ENCODE peak calls at places on chromosomes 16 and 17, in seven cellular contexts. L is neuronal stem cell, D is IMR-90, W is mesendoderm, K is H1, F is mesenchymal stem cell, O is trophoblast cell. P is an unnamed sample.

GRCh38 chr17:77579717-77580116 is 378.8 kb upstream of the TNRC6C start:
- DNase-seq in L (no peak), D (no peak), W (no peak), K (no peak), F (no peak), O (peak; percentile 33), P (no peak)

GRCh38 chr16:28136751-28137434 is 73.4 kb upstream of the GSG1L start:
- DNase-seq in L (no peak), D (no peak), W (peak; percentile 18), K (no peak), F (no peak), O (no peak), P (no peak)

GRCh38 chr17:66281671-66282369 is 20.6 kb upstream of the PRKCA start:
- DNase-seq in L (no peak), D (no peak), W (no peak), K (no peak), F (no peak), O (no peak), P (no peak)

GRCh38 chr17:55273579-55274370 is 9.0 kb downstream of the HLF start:
- DNase-seq in L (no peak), D (no peak), W (no peak), K (no peak), F (no peak), O (no peak), P (no peak)

GRCh38 chr17:71111460-71111859 is 942.1 kb downstream of the KCNJ2 start:
- DNase-seq in L (no peak), D (no peak), W (no peak), K (no peak), F (no peak), O (no peak), P (no peak)

GRCh38 chr17:74147966-74148365 is 55.5 kb upstream of the RPL38 start:
- DNase-seq in L (no peak), D (no peak), W (no peak), K (no peak), F (no peak), O (no peak), P (peak; percentile 23)

GRCh38 chr16:66525396-66526180 is 24.3 kb downstream of the TK2 start:
- DNase-seq in L (no peak), D (no peak), W (no peak), K (no peak), F (peak; percentile 37), O (peak; percentile 94), P (no peak)

GRCh38 chr16:86061318-86061695 is 162.3 kb downstream of the IRF8 start:
- DNase-seq in L (no peak), D (no peak), W (no peak), K (no peak), F (no peak), O (no peak), P (no peak)

GRCh38 chr17:70668938-70669778 is 499.8 kb downstream of the KCNJ2 start:
- DNase-seq in L (no peak), D (no peak), W (no peak), K (no peak), F (no peak), O (no peak), P (no peak)

GRCh38 chr16:13376174-13376573 is 474.8 kb downstream of the SHISA9 start:
- DNase-seq in L (no peak), D (no peak), W (no peak), K (no peak), F (no peak), O (no peak), P (no peak)

GRCh38 chr16:9647981-9648701 is 534.1 kb downstream of the GRIN2A start:
- DNase-seq in L (peak; percentile 21), D (no peak), W (peak; percentile 58), K (peak; percentile 50), F (no peak), O (peak; percentile 73), P (no peak)

GRCh38 chr16:15403392-15403995 is 7.9 kb downstream of the MPV17L start:
- DNase-seq in L (no peak), D (no peak), W (peak; percentile 51), K (no peak), F (peak; percentile 27), O (no peak), P (no peak)

GRCh38 chr16:58299757-58300349 is 5.0 kb upstream of the PRSS54 start:
- DNase-seq in L (no peak), D (peak; percentile 5), W (peak; percentile 72), K (peak; percentile 69), F (no peak), O (peak; percentile 70), P (peak; percentile 70)

GRCh38 chr17:731943-732787 is at the start of gene TLCD3A:
- DNase-seq in L (no peak), D (peak; percentile 55), W (peak; percentile 54), K (peak; percentile 74), F (peak; percentile 73), O (peak; percentile 64), P (peak; percentile 67)

GRCh38 chr16:29978564-29979270 is 5.0 kb downstream of the TAOK2 start:
- DNase-seq in L (no peak), D (no peak), W (no peak), K (no peak), F (no peak), O (no peak), P (no peak)

GRCh38 chr17:48368352-48368751 is 61.7 kb downstream of the SKAP1 start:
- DNase-seq in L (no peak), D (no peak), W (no peak), K (no peak), F (no peak), O (no peak), P (no peak)

GRCh38 chr17:17018612-17019429 is 23.4 kb upstream of the MPRIP start:
- DNase-seq in L (no peak), D (no peak), W (no peak), K (no peak), F (no peak), O (peak; percentile 99), P (peak; percentile 36)

GRCh38 chr16:57389087-57389468 is 15.5 kb upstream of the CCL17 start:
- DNase-seq in L (no peak), D (no peak), W (no peak), K (no peak), F (no peak), O (no peak), P (no peak)

GRCh38 chr17:50447870-50448573 is 20.7 kb downstream of the CHAD start:
- DNase-seq in L (no peak), D (no peak), W (no peak), K (no peak), F (no peak), O (no peak), P (no peak)

GRCh38 chr16:4404247-4404966 is 12.0 kb downstream of the CORO7 start:
- DNase-seq in L (no peak), D (no peak), W (peak; percentile 89), K (peak; percentile 93), F (peak; percentile 65), O (peak; percentile 81), P (peak; percentile 93)

GRCh38 chr17:7389924-7390910 is 4.1 kb downstream of the PLSCR3 start:
- DNase-seq in L (no peak), D (no peak), W (no peak), K (no peak), F (no peak), O (no peak), P (peak; percentile 46)

DNA sequence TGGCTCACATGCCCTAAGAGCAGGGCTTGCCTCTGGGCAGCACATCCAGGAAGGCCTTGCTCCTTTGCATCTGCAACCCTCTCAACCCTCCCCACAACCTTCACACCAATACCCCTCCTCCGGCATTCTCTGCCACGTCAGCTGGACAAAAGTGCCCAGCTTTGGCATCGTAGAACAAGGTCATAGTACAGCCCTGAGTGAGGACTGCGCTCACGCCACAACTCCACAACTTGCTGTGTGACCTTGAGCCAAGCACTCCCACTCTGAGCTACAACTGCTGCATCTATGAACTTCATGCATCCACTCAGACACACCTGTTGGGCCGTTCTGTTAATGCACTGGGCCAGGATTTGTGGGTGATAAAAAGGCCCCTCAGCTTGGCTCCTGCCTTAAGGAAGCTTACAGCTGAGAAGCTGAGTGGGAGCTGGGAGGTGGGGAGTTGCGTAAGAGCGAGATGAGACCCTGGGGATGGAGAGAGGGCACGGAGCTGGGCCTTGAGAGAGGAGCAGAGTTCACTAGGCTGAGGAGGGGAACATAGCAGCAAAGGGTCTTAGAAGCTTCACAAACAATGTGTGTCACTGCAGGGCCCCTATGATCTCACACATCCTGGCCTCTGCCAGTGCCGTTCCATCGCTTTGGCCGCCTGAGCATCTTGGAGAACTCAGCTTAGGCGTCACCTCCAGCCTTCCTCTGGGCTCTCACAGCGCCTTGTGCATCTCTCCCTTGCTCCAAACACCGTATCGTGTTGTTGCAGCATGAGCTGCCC is 8.6 kb upstream of the MRC2 start:
- DNase-seq in L (no peak), D (no peak), W (peak; percentile 40), K (no peak), F (no peak), O (no peak), P (no peak)
- H4K8ac ChIP-seq in L (no peak overlapping the region), D (no peak overlapping the region), W (no peak overlapping the region), K (no peak overlapping the region), F (no peak overlapping the region), O (no peak overlapping the region), P (no peak overlapping the region)

GRCh38 chr17:79993390-79994221 is 42.1 kb downstream of the TBC1D16 start:
- DNase-seq in L (no peak), D (peak; percentile 94), W (peak; percentile 96), K (no peak), F (peak; percentile 97), O (peak; percentile 49), P (peak; percentile 71)

GRCh38 chr17:79991140-79991923 is 44.3 kb downstream of the TBC1D16 start:
- DNase-seq in L (peak; percentile 69), D (peak; percentile 74), W (peak; percentile 87), K (peak; percentile 90), F (peak; percentile 80), O (peak; percentile 67), P (peak; percentile 94)

GRCh38 chr17:79992657-79993389 is 42.8 kb downstream of the TBC1D16 start:
- DNase-seq in L (no peak), D (no peak), W (peak; percentile 38), K (no peak), F (no peak), O (no peak), P (no peak)

GRCh38 chr17:79990704-79991103 is 45.0 kb downstream of the TBC1D16 start:
- DNase-seq in L (no peak), D (no peak), W (no peak), K (no peak), F (no peak), O (no peak), P (no peak)

GRCh38 chr17:79991924-79992656 is 43.6 kb downstream of the TBC1D16 start:
- DNase-seq in L (no peak), D (peak; percentile 38), W (peak; percentile 31), K (no peak), F (peak; percentile 46), O (no peak), P (peak; percentile 56)
- H3K18ac ChIP-seq in L (peak overlapping the region; percentile 90), D (peak overlapping the region; percentile 81), W (peak overlapping the region; percentile 2), K (peak overlapping the region; percentile 66), F (peak overlapping the region; percentile 89), O (peak overlapping the region; percentile 50), P (no peak overlapping the region)

GRCh38 chr17:36069131-36069530 is 5.1 kb downstream of the CCL18 start:
- DNase-seq in L (no peak), D (no peak), W (no peak), K (no peak), F (no peak), O (no peak), P (no peak)
- H4K8ac ChIP-seq in L (no peak overlapping the region), D (no peak overlapping the region), W (no peak overlapping the region), K (no peak overlapping the region), F (no peak overlapping the region), O (no peak overlapping the region), P (no peak overlapping the region)

DNA sequence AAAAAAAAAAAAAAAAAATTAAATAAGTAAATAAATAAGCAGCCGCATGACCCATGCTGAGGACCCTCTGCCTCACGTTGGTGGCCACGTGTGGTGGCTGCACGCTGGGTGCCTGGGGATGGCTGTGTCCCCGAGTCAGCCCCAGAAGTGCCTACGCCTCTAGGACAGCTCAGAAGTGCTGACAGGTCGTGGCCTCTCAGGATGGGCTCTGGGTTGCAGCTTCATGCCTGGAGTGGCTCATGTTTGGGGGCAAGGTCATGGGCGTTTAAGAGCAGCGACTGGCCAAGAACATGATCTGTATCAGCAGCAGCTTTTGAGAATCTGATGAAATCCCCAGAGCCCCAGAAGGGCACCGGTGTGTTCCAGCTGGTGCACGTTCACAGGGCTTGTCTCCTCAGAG is 26.8 kb upstream of the CAPN15 start:
- DNase-seq in L (no peak), D (no peak), W (no peak), K (no peak), F (no peak), O (no peak), P (no peak)
- H3K18ac ChIP-seq in L (no peak overlapping the region), D (no peak overlapping the region), W (no peak overlapping the region), K (no peak overlapping the region), F (no peak overlapping the region), O (no peak overlapping the region), P (no peak overlapping the region)

P was measured in H9.